ENCODE peak calls at places on chromosomes 2 and 18, in eight cellular contexts. P, Y, D, X, T, B, U and K are unnamed samples.

GRCh38 chr18:995641-996040 is 91.0 kb downstream of the ADCYAP1 start:
- DNase-seq in P (no peak), T (peak; percentile 74), U (no peak), X (peak; percentile 74), D (no peak), B (peak; percentile 58), Y (no peak), K (peak; percentile 83)

GRCh38 chr2:75466708-75467311 is 93.9 kb downstream of the EVA1A start:
- DNase-seq in Y (peak; percentile 18), T (peak; percentile 56), X (peak; percentile 48), D (peak; percentile 50), U (no peak), B (peak; percentile 40), P (peak; percentile 73), K (peak; percentile 28)

GRCh38 chr18:75844102-75844604 is 416.6 kb upstream of the SMIM21 start:
- DNase-seq in P (no peak), Y (no peak), X (no peak), U (no peak), D (no peak), T (no peak), B (no peak), K (no peak)

GRCh38 chr18:14976736-14977430 is 228.9 kb downstream of the ANKRD30B start:
- DNase-seq in B (no peak), U (no peak), Y (no peak), D (no peak), X (peak; percentile 19), P (no peak), T (peak; percentile 38), K (peak; percentile 84)

GRCh38 chr2:176291768-176292393 is 22.6 kb downstream of the MTX2 start:
- DNase-seq in X (no peak), U (no peak), T (no peak), P (no peak), D (no peak), Y (no peak), B (no peak), K (no peak)

GRCh38 chr2:233400961-233401360 is 46.7 kb downstream of the DGKD start:
- DNase-seq in B (no peak), Y (no peak), U (no peak), P (no peak), D (no peak), X (no peak), T (no peak), K (no peak)

GRCh38 chr2:218129756-218130155 is 3.9 kb downstream of the CXCR2 start:
- DNase-seq in D (no peak), U (no peak), X (no peak), B (no peak), P (no peak), T (peak; percentile 43), Y (peak; percentile 6), K (no peak)

GRCh38 chr2:189008555-189009312 is 34.6 kb downstream of the COL3A1 start:
- DNase-seq in T (no peak), P (no peak), Y (no peak), B (peak; percentile 48), U (no peak), D (no peak), X (no peak), K (no peak)

GRCh38 chr2:209380278-209380677 is 43.6 kb upstream of the MAP2 start:
- DNase-seq in T (no peak), P (peak; percentile 23), Y (no peak), B (no peak), D (no peak), U (no peak), X (no peak), K (no peak)

GRCh38 chr2:67646714-67647333 is 249.7 kb downstream of the ETAA1 start:
- DNase-seq in P (no peak), D (no peak), U (no peak), T (no peak), Y (no peak), B (no peak), X (no peak), K (no peak)

GRCh38 chr2:223641062-223641461 is 38.9 kb upstream of the SCG2 start:
- DNase-seq in P (no peak), Y (no peak), U (no peak), X (no peak), D (no peak), T (no peak), B (peak; percentile 97), K (no peak)

GRCh38 chr2:98701230-98701629 is 29.7 kb downstream of the MGAT4A start:
- DNase-seq in X (no peak), D (no peak), B (no peak), T (peak; percentile 20), U (no peak), P (no peak), Y (peak; percentile 16), K (no peak)

GRCh38 chr2:112690853-112691390 is 29.9 kb upstream of the NT5DC4 start:
- DNase-seq in Y (no peak), X (peak; percentile 74), P (peak; percentile 62), D (peak; percentile 48), U (peak; percentile 61), T (peak; percentile 82), B (peak; percentile 66), K (peak; percentile 41)

GRCh38 chr2:3493610-3493997 is 25.7 kb downstream of the ADI1 start:
- DNase-seq in B (peak; percentile 84), Y (peak; percentile 57), T (no peak), X (peak; percentile 89), U (no peak), D (no peak), P (peak; percentile 79), K (peak; percentile 61)

GRCh38 chr2:204691911-204692510 is 146.7 kb downstream of the PARD3B start:
- DNase-seq in X (peak; percentile 98), D (peak; percentile 36), T (peak; percentile 91), P (peak; percentile 55), Y (peak; percentile 86), U (no peak), B (peak; percentile 95), K (peak; percentile 87)

GRCh38 chr2:121321476-121321875 is 36.5 kb upstream of the TFCP2L1 start:
- DNase-seq in Y (no peak), T (no peak), U (no peak), B (no peak), P (no peak), X (no peak), D (no peak), K (no peak)

GRCh38 chr18:42792731-42793130 is 322.8 kb downstream of the RIT2 start:
- DNase-seq in P (no peak), X (peak; percentile 11), Y (no peak), B (no peak), U (no peak), D (no peak), T (no peak), K (peak; percentile 7)

GRCh38 chr2:38406597-38407110 is 29.6 kb upstream of the ATL2 start:
- DNase-seq in Y (no peak), D (no peak), P (peak; percentile 37), U (no peak), B (peak; percentile 93), T (no peak), X (peak; percentile 25), K (no peak)

GRCh38 chr2:204680576-204680975 is 135.3 kb downstream of the PARD3B start:
- DNase-seq in U (no peak), X (peak; percentile 64), Y (no peak), T (no peak), B (peak; percentile 31), D (no peak), P (no peak), K (no peak)

GRCh38 chr2:63764630-63765029 is 77.1 kb upstream of the UGP2 start:
- DNase-seq in X (no peak), U (no peak), Y (peak; percentile 48), T (peak; percentile 53), D (no peak), B (no peak), P (peak; percentile 42), K (no peak)

GRCh38 chr2:230862292-230862691 is 2.5 kb upstream of the ITM2C start:
- DNase-seq in D (no peak), U (no peak), T (no peak), P (no peak), Y (no peak), X (no peak), B (no peak), K (no peak)